ENCODE peak calls at places on chromosomes 1 and 21, in five cellular contexts. A is stimulated activated CD8-positive, alpha-beta memory T cell treated with anti-CD3 and anti-CD28 coated beads, Interleukin-15, amount 100 ng/mL, for 24 hours; C is Right ventricle myocardium superior; B is NB4; Q is naive thymus-derived CD8-positive, alpha-beta T cell. P is an unnamed sample.

GRCh38 chr21:27173052-27173451 is 206.2 kb upstream of the ADAMTS5 start:
- DNase-seq in C (no peak), Q (no peak), A (no peak), B (no peak), P (no peak)

GRCh38 chr1:159088050-159088449 is 11.5 kb upstream of the AIM2 start:
- DNase-seq in Q (no peak), C (no peak), A (no peak), B (peak; percentile 86), P (no peak)

GRCh38 chr1:6005276-6005917 is 13.2 kb upstream of the NPHP4 start:
- DNase-seq in B (no peak), C (peak; percentile 23), Q (no peak), A (no peak), P (peak; percentile 57)

GRCh38 chr1:44848456-44849181 is 5.6 kb upstream of the PTCH2 start:
- DNase-seq in C (no peak), A (no peak), B (no peak), Q (no peak), P (no peak)

GRCh38 chr1:155168456-155169210 is 4.5 kb downstream of the KRTCAP2 start:
- DNase-seq in Q (no peak), B (no peak), C (no peak), A (no peak), P (peak; percentile 30)

GRCh38 chr1:1019122-1019999 is 559 bp upstream of the AGRN start:
- DNase-seq in A (peak; percentile 58), Q (peak; percentile 86), B (peak; percentile 82), C (peak; percentile 90), P (peak; percentile 94)

GRCh38 chr21:44432841-44433790 is 22.2 kb upstream of the LRRC3 start:
- DNase-seq in A (no peak), Q (no peak), C (peak; percentile 41), B (no peak), P (peak; percentile 69)

GRCh38 chr21:42747267-42747701 is 93.9 kb downstream of the PDE9A start:
- DNase-seq in Q (no peak), B (no peak), C (no peak), A (no peak), P (peak; percentile 84)

GRCh38 chr21:40841524-40842196 is 5.3 kb downstream of the DSCAM start:
- DNase-seq in B (peak; percentile 13), A (no peak), Q (no peak), C (peak; percentile 59), P (peak; percentile 74)

GRCh38 chr1:147892731-147893214 is 9.8 kb upstream of the GJA8 start:
- DNase-seq in C (no peak), B (peak; percentile 47), A (no peak), Q (peak; percentile 51), P (no peak)

P was measured in spleen.